ENCODE peak calls at places on chromosomes 2 and 18, in seven cellular contexts. Q is uterus, I is AG04449, L is fibroblast of lung, G is fibroblast of villous mesenchyme, J is mucosa of descending colon, M is HFF-Myc. R is an unnamed sample.

GRCh38 chr2:239329972-239330572 is 70.7 kb downstream of the HDAC4 start:
- DNase-seq in I (no peak), J (no peak), L (no peak), M (no peak), Q (peak; percentile 50), G (no peak), R (no peak)

GRCh38 chr2:52336951-52337350 is 1305.0 kb upstream of the NRXN1 start:
- DNase-seq in J (no peak), I (no peak), L (no peak), Q (no peak), G (no peak), M (no peak), R (no peak)

GRCh38 chr2:199760574-199760973 is 90.4 kb downstream of the FTCDNL1 start:
- DNase-seq in L (no peak), I (no peak), M (no peak), Q (no peak), G (no peak), J (no peak), R (no peak)

GRCh38 chr18:54679318-54680149 is 88.5 kb downstream of the DYNAP start:
- DNase-seq in I (peak; percentile 49), L (peak; percentile 78), G (peak; percentile 87), J (no peak), M (peak; percentile 73), Q (no peak), R (no peak)

GRCh38 chr18:13247506-13247905 is 28.9 kb downstream of the LDLRAD4 start:
- DNase-seq in G (no peak), Q (no peak), L (no peak), I (no peak), J (no peak), M (no peak), R (no peak)

GRCh38 chr2:62787381-62787780 is 81.9 kb downstream of the EHBP1 start:
- DNase-seq in J (no peak), Q (no peak), L (peak; percentile 47), G (peak; percentile 42), I (no peak), M (no peak), R (no peak)

GRCh38 chr18:79640875-79641274 is 38.7 kb upstream of the CTDP1 start:
- DNase-seq in Q (no peak), J (no peak), G (no peak), I (no peak), M (no peak), L (no peak), R (no peak)

GRCh38 chr18:24560511-24560981 is 100.1 kb downstream of the HRH4 start:
- DNase-seq in Q (no peak), L (peak; percentile 54), G (no peak), J (no peak), M (no peak), I (no peak), R (no peak)

GRCh38 chr18:49672853-49673252 is 111.0 kb downstream of the LIPG start:
- DNase-seq in I (no peak), J (no peak), M (no peak), L (no peak), G (no peak), Q (no peak), R (no peak)

GRCh38 chr18:3236470-3236869 is 11.1 kb upstream of the MYL12A start:
- DNase-seq in G (no peak), M (no peak), Q (no peak), L (no peak), I (no peak), J (no peak), R (no peak)

GRCh38 chr2:215692387-215693079 is 256.7 kb upstream of the FN1 start:
- DNase-seq in L (peak; percentile 88), J (no peak), Q (no peak), I (no peak), M (no peak), G (peak; percentile 42), R (no peak)

GRCh38 chr2:209383212-209383611 is 40.6 kb upstream of the MAP2 start:
- DNase-seq in L (peak; percentile 91), J (no peak), G (peak; percentile 72), M (no peak), Q (no peak), I (peak; percentile 47), R (no peak)

GRCh38 chr2:15177103-15177502 is 384.0 kb downstream of the NBAS start:
- DNase-seq in L (peak; percentile 94), M (no peak), Q (no peak), J (no peak), G (no peak), I (no peak), R (peak; percentile 87)

GRCh38 chr2:54724560-54725342 is 1.3 kb downstream of the EML6 start:
- DNase-seq in M (no peak), J (peak; percentile 57), L (peak; percentile 6), Q (no peak), I (no peak), G (peak; percentile 4), R (peak; percentile 45)

GRCh38 chr2:98913916-98914712 is 21.9 kb downstream of the CRACDL start:
- DNase-seq in L (no peak), Q (no peak), M (no peak), I (no peak), J (no peak), G (no peak), R (no peak)

GRCh38 chr2:135783416-135783815 is 41.8 kb downstream of the UBXN4 start:
- DNase-seq in I (no peak), Q (no peak), M (no peak), G (no peak), J (no peak), L (no peak), R (no peak)

GRCh38 chr2:113370478-113371091 is 66.9 kb upstream of the ZNG1B start:
- DNase-seq in Q (peak; percentile 62), L (peak; percentile 58), I (peak; percentile 34), J (no peak), G (peak; percentile 70), M (peak; percentile 69), R (peak; percentile 79)

GRCh38 chr2:171227066-171227782 is 66.5 kb upstream of the TLK1 start:
- DNase-seq in Q (no peak), M (no peak), J (no peak), I (no peak), G (no peak), L (peak; percentile 43), R (no peak)

GRCh38 chr2:165469417-165469816 is at the start of gene CSRNP3:
- DNase-seq in Q (peak; percentile 74), I (peak; percentile 23), L (peak; percentile 92), J (peak; percentile 34), M (peak; percentile 72), G (peak; percentile 65), R (no peak)

GRCh38 chr2:70975237-70975636 is 3.2 kb upstream of the ANKRD53 start:
- DNase-seq in I (no peak), J (no peak), G (no peak), M (no peak), L (no peak), Q (no peak), R (no peak)

GRCh38 chr2:70974592-70974991 is 3.8 kb upstream of the ANKRD53 start:
- DNase-seq in G (no peak), M (no peak), I (no peak), Q (no peak), L (no peak), J (no peak), R (no peak)

GRCh38 chr2:70978388-70979357 is at the start of gene ANKRD53:
- DNase-seq in I (no peak), M (no peak), J (peak; percentile 69), Q (peak; percentile 46), G (peak; percentile 24), L (peak; percentile 29), R (peak; percentile 39)

GRCh38 chr2:70979626-70980025 is 1.2 kb downstream of the ANKRD53 start:
- DNase-seq in J (no peak), Q (no peak), G (no peak), I (no peak), L (no peak), M (no peak), R (no peak)

GRCh38 chr2:70977605-70978205 is 725 bp upstream of the ANKRD53 start:
- DNase-seq in L (peak; percentile 85), G (peak; percentile 74), Q (peak; percentile 69), J (no peak), I (peak; percentile 21), M (no peak), R (peak; percentile 67)
- TF ChIP-seq CTCF in L (no peak), G (no peak), Q (no peak), J (no peak), I (no peak), M (peak; percentile 1), R (peak; percentile 38)

DNA sequence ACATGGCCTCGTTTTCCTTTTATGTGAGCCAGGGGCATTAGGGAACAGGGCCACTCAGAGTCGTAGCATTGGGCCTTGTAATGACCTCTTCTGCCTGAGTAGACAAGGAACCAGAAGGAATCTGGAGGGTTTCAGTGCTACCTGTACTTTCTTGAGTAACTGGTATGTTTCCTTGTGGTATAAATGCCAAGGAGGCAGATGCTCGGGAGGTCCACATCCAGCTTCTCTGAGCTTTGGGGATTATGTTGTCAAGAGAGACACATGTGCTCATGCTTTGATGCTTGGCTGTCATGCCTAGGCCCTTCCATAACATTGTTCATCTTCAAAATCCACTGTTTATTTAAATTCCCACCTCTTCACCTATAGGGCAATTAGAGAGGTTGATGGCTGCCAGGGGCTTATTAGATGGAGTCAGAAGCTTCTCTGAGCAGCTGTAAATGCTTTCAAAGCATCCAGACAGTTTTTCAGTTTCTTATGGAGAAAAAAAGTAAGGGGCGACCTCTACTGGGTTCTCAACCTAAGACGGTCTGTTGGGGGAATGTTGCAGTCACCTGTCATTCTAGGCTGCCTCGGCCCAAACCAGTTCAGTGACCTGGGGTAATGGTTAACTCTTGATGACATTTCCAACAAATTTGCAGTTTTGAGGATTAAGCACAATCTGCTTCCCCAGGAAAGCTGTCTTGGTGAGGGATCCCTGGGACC is 26.5 kb downstream of the FOSL2 start:
- DNase-seq in I (no peak), M (no peak), L (no peak), J (no peak), G (no peak), Q (no peak), R (no peak)
- TF ChIP-seq CTCF in I (no peak), M (no peak), L (no peak), J (no peak), G (no peak), Q (no peak), R (no peak)

DNA sequence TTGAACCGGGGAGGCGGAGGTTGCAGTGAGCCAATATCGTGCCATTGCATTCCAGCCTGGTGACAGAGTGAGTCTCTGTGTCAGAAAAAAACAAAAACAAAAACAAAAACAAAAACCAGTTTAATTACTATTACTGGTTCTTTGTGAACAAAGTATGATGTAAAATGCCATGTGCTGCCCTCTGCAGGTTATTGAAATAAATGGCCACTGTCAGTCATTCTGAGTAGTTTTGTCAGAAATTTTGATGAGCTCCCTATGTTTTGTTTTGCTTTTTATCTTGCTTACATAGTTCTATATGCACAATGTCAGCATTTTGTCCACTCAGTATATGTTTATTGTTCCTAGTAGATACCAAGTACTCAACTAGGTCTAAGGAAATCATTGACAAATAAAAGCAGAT is 423.6 kb upstream of the CHST9 start:
- DNase-seq in I (no peak), Q (no peak), L (no peak), J (no peak), M (no peak), G (no peak), R (no peak)
- TF ChIP-seq CTCF in I (peak; percentile 15), Q (no peak), L (peak; percentile 40), J (no peak), M (peak; percentile 33), G (peak; percentile 29), R (peak; percentile 27)

DNA sequence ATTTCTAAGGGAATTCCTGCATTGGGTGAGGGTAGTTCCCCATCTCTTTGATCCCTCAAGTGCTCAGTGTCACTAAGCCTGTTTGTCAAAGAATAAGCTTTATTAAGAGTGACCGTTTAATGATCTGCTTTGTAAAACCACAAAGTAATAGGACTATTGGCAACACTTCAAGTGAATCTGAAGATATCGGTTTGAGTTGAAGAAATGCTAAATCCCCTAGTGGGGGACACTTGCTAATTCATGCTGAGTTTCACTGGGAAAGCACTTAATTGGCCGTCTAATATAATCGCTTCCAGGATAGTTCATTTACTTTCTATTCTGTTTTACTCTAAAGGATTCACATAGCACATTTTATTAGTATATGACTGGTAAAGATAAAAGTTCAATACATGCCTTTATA is 54.4 kb downstream of the DTNA start:
- DNase-seq in J (no peak), M (no peak), G (no peak), Q (no peak), L (no peak), I (no peak), R (no peak)
- TF ChIP-seq CTCF in J (no peak), M (no peak), G (no peak), Q (no peak), L (no peak), I (no peak), R (no peak)